ENCODE peak calls at places on chromosome 20, in eight cellular contexts. S, O, J, T, G, L, M and F are unnamed samples.

GRCh38 chr20:59985864-59986263 is 27.6 kb downstream of the CDH26 start:
- DNase-seq in O (no peak), L (no peak), S (no peak), G (no peak), M (no peak), J (no peak), T (no peak), F (no peak)

GRCh38 chr20:36399147-36399968 is 93.2 kb downstream of the DLGAP4 start:
- DNase-seq in L (peak), J (no peak), S (peak), O (peak), M (peak), G (peak), T (peak), F (peak)

GRCh38 chr20:36355469-36356171 is 49.5 kb downstream of the DLGAP4 start:
- DNase-seq in J (no peak), M (no peak), T (no peak), L (no peak), S (no peak), O (no peak), G (no peak), F (no peak)

GRCh38 chr20:60695223-60695622 is 556.8 kb upstream of the CDH4 start:
- DNase-seq in M (no peak), S (no peak), J (no peak), T (no peak), G (no peak), O (no peak), L (peak), F (no peak)

GRCh38 chr20:23229989-23230388 is 120.6 kb upstream of the NXT1 start:
- DNase-seq in T (no peak), O (no peak), S (no peak), L (no peak), M (no peak), J (no peak), G (no peak), F (no peak)

GRCh38 chr20:52410746-52411317 is 219.3 kb upstream of the ZFP64 start:
- DNase-seq in J (no peak), M (no peak), L (no peak), O (no peak), G (no peak), T (no peak), S (no peak), F (peak)

GRCh38 chr20:20489623-20490341 is 121.9 kb downstream of the INSM1 start:
- DNase-seq in O (no peak), G (no peak), M (no peak), L (no peak), S (peak), J (no peak), T (no peak), F (no peak)

GRCh38 chr20:5448449-5449118 is 131.8 kb upstream of the PROKR2 start:
- DNase-seq in T (peak), G (peak), L (peak), O (peak), S (peak), M (no peak), J (peak), F (peak)

GRCh38 chr20:35796556-35796955 is 24.7 kb downstream of the PHF20 start:
- DNase-seq in M (no peak), L (no peak), S (no peak), O (no peak), J (no peak), T (no peak), G (no peak), F (no peak)

GRCh38 chr20:13302647-13303425 is 81.8 kb downstream of the ISM1 start:
- DNase-seq in T (peak), M (no peak), J (no peak), G (peak), S (peak), O (no peak), L (peak), F (no peak)

GRCh38 chr20:62822239-62822787 is 5.5 kb downstream of the COL9A3 start:
- DNase-seq in O (no peak), G (no peak), J (no peak), M (no peak), T (no peak), S (no peak), L (no peak), F (no peak)
- H3K4me3 ChIP-seq in O (no peak), G (no peak), J (no peak), M (no peak), T (no peak), S (no peak), L (no peak), F (no peak)

GRCh38 chr20:15789083-15789482 is 784.2 kb downstream of the KIF16B start:
- DNase-seq in T (no peak), G (no peak), L (no peak), S (no peak), O (no peak), M (no peak), J (no peak), F (no peak)
- H3K4me3 ChIP-seq in T (no peak), G (no peak), L (no peak), S (no peak), O (no peak), M (no peak), J (no peak), F (no peak)

GRCh38 chr20:32021091-32021490 is 10.9 kb downstream of the CCM2L start:
- DNase-seq in G (no peak), T (no peak), L (no peak), M (no peak), J (no peak), O (no peak), S (no peak), F (no peak)

GRCh38 chr20:32018269-32019155 is 8.3 kb downstream of the CCM2L start:
- DNase-seq in M (peak), J (peak), S (peak), O (peak), T (peak), L (peak), G (peak), F (peak)

GRCh38 chr20:32017711-32018251 is 7.5 kb downstream of the CCM2L start:
- DNase-seq in O (peak), S (peak), M (peak), T (peak), G (peak), J (no peak), L (peak), F (peak)

GRCh38 chr20:32019563-32020463 is 9.6 kb downstream of the CCM2L start:
- DNase-seq in O (no peak), M (no peak), L (no peak), G (no peak), S (no peak), T (no peak), J (no peak), F (no peak)

GRCh38 chr20:32019156-32019510 is 8.9 kb downstream of the CCM2L start:
- DNase-seq in S (peak), T (no peak), O (peak), L (no peak), M (no peak), G (peak), J (no peak), F (no peak)
- H3K4me3 ChIP-seq in S (peak), T (peak), O (peak), L (no peak), M (no peak), G (peak), J (no peak), F (no peak)

GRCh38 chr20:10419550-10420133 is 14.4 kb downstream of the MKKS start:
- DNase-seq in L (peak), J (no peak), T (no peak), O (no peak), M (no peak), S (no peak), G (no peak), F (no peak)
- H3K4me3 ChIP-seq in L (peak), J (no peak), T (no peak), O (no peak), M (no peak), S (no peak), G (no peak), F (no peak)